ENCODE peak calls at places on chromosomes 12 and 14, in six cellular contexts. One of them, this sample, is unnamed.

GRCh38 chr14:92659765-92660561 is 88.5 kb downstream of the LGMN start:
- DNase-seq in HL-60: no peak
- DNase-seq in adrenal gland: no peak
- DNase-seq in gastrocnemius medialis: peak
- DNase-seq in effector memory CD4-positive, alpha-beta T cell: no peak
- DNase-seq in foreskin fibroblast: peak
- DNase-seq in this sample: no peak

GRCh38 chr12:87756111-87756510 is 273.1 kb downstream of the C12orf50 start:
- DNase-seq in HL-60: no peak
- DNase-seq in adrenal gland: no peak
- DNase-seq in gastrocnemius medialis: no peak
- DNase-seq in effector memory CD4-positive, alpha-beta T cell: no peak
- DNase-seq in foreskin fibroblast: peak
- DNase-seq in this sample: no peak

GRCh38 chr14:69963966-69964365 is 84.8 kb downstream of the SMOC1 start:
- DNase-seq in HL-60: no peak
- DNase-seq in adrenal gland: no peak
- DNase-seq in gastrocnemius medialis: no peak
- DNase-seq in effector memory CD4-positive, alpha-beta T cell: no peak
- DNase-seq in foreskin fibroblast: no peak
- DNase-seq in this sample: no peak

GRCh38 chr12:96198970-96199369 is 4.8 kb downstream of the ELK3 start:
- DNase-seq in HL-60: no peak
- DNase-seq in adrenal gland: no peak
- DNase-seq in gastrocnemius medialis: no peak
- DNase-seq in effector memory CD4-positive, alpha-beta T cell: no peak
- DNase-seq in foreskin fibroblast: peak
- DNase-seq in this sample: no peak

GRCh38 chr14:74963178-74963704 is 7.8 kb upstream of the PGF start:
- DNase-seq in HL-60: no peak
- DNase-seq in adrenal gland: no peak
- DNase-seq in gastrocnemius medialis: no peak
- DNase-seq in effector memory CD4-positive, alpha-beta T cell: no peak
- DNase-seq in foreskin fibroblast: no peak
- DNase-seq in this sample: no peak

GRCh38 chr14:77989441-77989891 is 180.7 kb upstream of the NRXN3 start:
- DNase-seq in HL-60: no peak
- DNase-seq in adrenal gland: no peak
- DNase-seq in gastrocnemius medialis: no peak
- DNase-seq in effector memory CD4-positive, alpha-beta T cell: no peak
- DNase-seq in foreskin fibroblast: no peak
- DNase-seq in this sample: no peak

GRCh38 chr12:25877446-25877845 is 81.0 kb upstream of the RASSF8 start:
- DNase-seq in HL-60: no peak
- DNase-seq in adrenal gland: no peak
- DNase-seq in gastrocnemius medialis: no peak
- DNase-seq in effector memory CD4-positive, alpha-beta T cell: no peak
- DNase-seq in foreskin fibroblast: peak
- DNase-seq in this sample: no peak

GRCh38 chr12:54394281-54394719 is 9.8 kb upstream of the ZNF385A start:
- DNase-seq in HL-60: no peak
- DNase-seq in adrenal gland: peak
- DNase-seq in gastrocnemius medialis: no peak
- DNase-seq in effector memory CD4-positive, alpha-beta T cell: no peak
- DNase-seq in foreskin fibroblast: peak
- DNase-seq in this sample: peak

GRCh38 chr12:14416658-14417057 is 51.2 kb downstream of the ATF7IP start:
- DNase-seq in HL-60: no peak
- DNase-seq in adrenal gland: no peak
- DNase-seq in gastrocnemius medialis: no peak
- DNase-seq in effector memory CD4-positive, alpha-beta T cell: peak
- DNase-seq in foreskin fibroblast: peak
- DNase-seq in this sample: no peak

GRCh38 chr12:13167226-13167625 is 29.3 kb upstream of the EMP1 start:
- DNase-seq in HL-60: no peak
- DNase-seq in adrenal gland: no peak
- DNase-seq in gastrocnemius medialis: no peak
- DNase-seq in effector memory CD4-positive, alpha-beta T cell: no peak
- DNase-seq in foreskin fibroblast: no peak
- DNase-seq in this sample: no peak

GRCh38 chr12:26135571-26135970 is 10.7 kb upstream of the BHLHE41 start:
- DNase-seq in HL-60: no peak
- DNase-seq in adrenal gland: no peak
- DNase-seq in gastrocnemius medialis: no peak
- DNase-seq in effector memory CD4-positive, alpha-beta T cell: no peak
- DNase-seq in foreskin fibroblast: no peak
- DNase-seq in this sample: no peak

GRCh38 chr12:123773375-123773774 is 11.3 kb downstream of the DNAH10 start:
- DNase-seq in HL-60: no peak
- DNase-seq in adrenal gland: no peak
- DNase-seq in gastrocnemius medialis: no peak
- DNase-seq in effector memory CD4-positive, alpha-beta T cell: no peak
- DNase-seq in foreskin fibroblast: no peak
- DNase-seq in this sample: no peak

GRCh38 chr14:24607635-24608492 is 1.6 kb downstream of the GZMH start:
- DNase-seq in HL-60: no peak
- DNase-seq in adrenal gland: no peak
- DNase-seq in gastrocnemius medialis: no peak
- DNase-seq in effector memory CD4-positive, alpha-beta T cell: no peak
- DNase-seq in foreskin fibroblast: no peak
- DNase-seq in this sample: no peak

GRCh38 chr14:50425816-50426215 is 29.1 kb upstream of the CDKL1 start:
- DNase-seq in HL-60: peak
- DNase-seq in adrenal gland: no peak
- DNase-seq in gastrocnemius medialis: no peak
- DNase-seq in effector memory CD4-positive, alpha-beta T cell: no peak
- DNase-seq in foreskin fibroblast: peak
- DNase-seq in this sample: no peak

GRCh38 chr14:61891251-61891650 is 129.0 kb downstream of the SNAPC1 start:
- DNase-seq in HL-60: no peak
- DNase-seq in adrenal gland: no peak
- DNase-seq in gastrocnemius medialis: no peak
- DNase-seq in effector memory CD4-positive, alpha-beta T cell: no peak
- DNase-seq in foreskin fibroblast: peak
- DNase-seq in this sample: no peak

GRCh38 chr14:88866305-88866704 is 41.9 kb downstream of the TTC8 start:
- DNase-seq in HL-60: no peak
- DNase-seq in adrenal gland: no peak
- DNase-seq in gastrocnemius medialis: no peak
- DNase-seq in effector memory CD4-positive, alpha-beta T cell: no peak
- DNase-seq in foreskin fibroblast: no peak
- DNase-seq in this sample: no peak

GRCh38 chr12:49057888-49058287 is 2.7 kb downstream of the KMT2D start:
- DNase-seq in HL-60: no peak
- DNase-seq in adrenal gland: no peak
- DNase-seq in gastrocnemius medialis: no peak
- DNase-seq in effector memory CD4-positive, alpha-beta T cell: no peak
- DNase-seq in foreskin fibroblast: peak
- DNase-seq in this sample: no peak

GRCh38 chr12:95701275-95701674 is 89.3 kb downstream of the NTN4 start:
- DNase-seq in HL-60: no peak
- DNase-seq in adrenal gland: no peak
- DNase-seq in gastrocnemius medialis: no peak
- DNase-seq in effector memory CD4-positive, alpha-beta T cell: no peak
- DNase-seq in foreskin fibroblast: peak
- DNase-seq in this sample: no peak

GRCh38 chr14:53528114-53528513 is 375.0 kb upstream of the DDHD1 start:
- DNase-seq in HL-60: no peak
- DNase-seq in adrenal gland: no peak
- DNase-seq in gastrocnemius medialis: no peak
- DNase-seq in effector memory CD4-positive, alpha-beta T cell: no peak
- DNase-seq in foreskin fibroblast: peak
- DNase-seq in this sample: no peak

GRCh38 chr12:41661141-41661540 is 473.0 kb downstream of the PDZRN4 start:
- DNase-seq in HL-60: no peak
- DNase-seq in adrenal gland: no peak
- DNase-seq in gastrocnemius medialis: no peak
- DNase-seq in effector memory CD4-positive, alpha-beta T cell: no peak
- DNase-seq in foreskin fibroblast: no peak
- DNase-seq in this sample: no peak

GRCh38 chr12:41653386-41654110 is 465.4 kb downstream of the PDZRN4 start:
- DNase-seq in HL-60: peak
- DNase-seq in adrenal gland: no peak
- DNase-seq in gastrocnemius medialis: no peak
- DNase-seq in effector memory CD4-positive, alpha-beta T cell: no peak
- DNase-seq in foreskin fibroblast: no peak
- DNase-seq in this sample: no peak

GRCh38 chr12:41656454-41656853 is 468.3 kb downstream of the PDZRN4 start:
- DNase-seq in HL-60: no peak
- DNase-seq in adrenal gland: no peak
- DNase-seq in gastrocnemius medialis: no peak
- DNase-seq in effector memory CD4-positive, alpha-beta T cell: no peak
- DNase-seq in foreskin fibroblast: no peak
- DNase-seq in this sample: no peak
- H3K4me3 ChIP-seq in HL-60: no peak
- H3K4me3 ChIP-seq in adrenal gland: no peak
- H3K4me3 ChIP-seq in gastrocnemius medialis: no peak
- H3K4me3 ChIP-seq in effector memory CD4-positive, alpha-beta T cell: no peak
- H3K4me3 ChIP-seq in foreskin fibroblast: no peak
- H3K4me3 ChIP-seq in this sample: no peak

GRCh38 chr14:95254356-95254755 is 65.4 kb downstream of the CLMN start:
- DNase-seq in HL-60: no peak
- DNase-seq in adrenal gland: no peak
- DNase-seq in gastrocnemius medialis: no peak
- DNase-seq in effector memory CD4-positive, alpha-beta T cell: no peak
- DNase-seq in foreskin fibroblast: no peak
- DNase-seq in this sample: no peak

GRCh38 chr14:95256011-95256775 is 63.5 kb downstream of the CLMN start:
- DNase-seq in HL-60: no peak
- DNase-seq in adrenal gland: no peak
- DNase-seq in gastrocnemius medialis: no peak
- DNase-seq in effector memory CD4-positive, alpha-beta T cell: no peak
- DNase-seq in foreskin fibroblast: no peak
- DNase-seq in this sample: no peak

GRCh38 chr14:95255013-95255412 is 64.7 kb downstream of the CLMN start:
- DNase-seq in HL-60: no peak
- DNase-seq in adrenal gland: no peak
- DNase-seq in gastrocnemius medialis: no peak
- DNase-seq in effector memory CD4-positive, alpha-beta T cell: no peak
- DNase-seq in foreskin fibroblast: no peak
- DNase-seq in this sample: no peak

GRCh38 chr14:95256776-95257060 is 63.0 kb downstream of the CLMN start:
- DNase-seq in HL-60: no peak
- DNase-seq in adrenal gland: no peak
- DNase-seq in gastrocnemius medialis: no peak
- DNase-seq in effector memory CD4-positive, alpha-beta T cell: no peak
- DNase-seq in foreskin fibroblast: no peak
- DNase-seq in this sample: no peak

DNA sequence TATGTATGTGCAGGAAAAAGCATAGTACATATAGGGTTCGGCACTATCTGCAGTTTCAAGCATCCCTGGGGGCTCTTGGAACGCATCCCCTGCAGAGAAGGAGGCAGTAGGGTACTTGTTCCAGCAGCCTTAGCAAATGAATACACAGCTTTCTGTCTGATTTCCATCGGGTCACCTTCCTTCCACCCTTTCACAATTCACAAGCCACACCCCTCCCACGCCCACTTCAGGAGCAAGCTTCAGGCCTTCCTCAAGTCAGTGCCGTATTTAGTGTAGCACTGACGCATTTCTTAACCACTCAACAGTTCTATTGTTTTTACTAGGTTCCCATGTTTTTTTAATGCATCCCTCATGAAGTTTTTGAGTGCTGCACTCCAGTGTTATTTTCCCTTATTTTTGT is 64.2 kb downstream of the CLMN start:
- DNase-seq in HL-60: peak
- DNase-seq in adrenal gland: no peak
- DNase-seq in gastrocnemius medialis: no peak
- DNase-seq in effector memory CD4-positive, alpha-beta T cell: no peak
- DNase-seq in foreskin fibroblast: peak
- DNase-seq in this sample: peak
- H3K4me3 ChIP-seq in HL-60: no peak
- H3K4me3 ChIP-seq in adrenal gland: no peak
- H3K4me3 ChIP-seq in gastrocnemius medialis: no peak
- H3K4me3 ChIP-seq in effector memory CD4-positive, alpha-beta T cell: no peak
- H3K4me3 ChIP-seq in foreskin fibroblast: no peak
- H3K4me3 ChIP-seq in this sample: no peak

GRCh38 chr12:6430990-6431353 is 13.8 kb upstream of the CD27 start:
- DNase-seq in HL-60: no peak
- DNase-seq in adrenal gland: no peak
- DNase-seq in gastrocnemius medialis: no peak
- DNase-seq in effector memory CD4-positive, alpha-beta T cell: no peak
- DNase-seq in foreskin fibroblast: no peak
- DNase-seq in this sample: peak
- H3K4me3 ChIP-seq in HL-60: no peak
- H3K4me3 ChIP-seq in adrenal gland: no peak
- H3K4me3 ChIP-seq in gastrocnemius medialis: no peak
- H3K4me3 ChIP-seq in effector memory CD4-positive, alpha-beta T cell: no peak
- H3K4me3 ChIP-seq in foreskin fibroblast: no peak
- H3K4me3 ChIP-seq in this sample: no peak

GRCh38 chr14:90553298-90553920 is 156.6 kb downstream of the CALM1 start:
- DNase-seq in HL-60: no peak
- DNase-seq in adrenal gland: no peak
- DNase-seq in gastrocnemius medialis: no peak
- DNase-seq in effector memory CD4-positive, alpha-beta T cell: no peak
- DNase-seq in foreskin fibroblast: no peak
- DNase-seq in this sample: no peak

GRCh38 chr14:90555126-90556049 is 158.6 kb downstream of the CALM1 start:
- DNase-seq in HL-60: no peak
- DNase-seq in adrenal gland: no peak
- DNase-seq in gastrocnemius medialis: no peak
- DNase-seq in effector memory CD4-positive, alpha-beta T cell: no peak
- DNase-seq in foreskin fibroblast: no peak
- DNase-seq in this sample: no peak

GRCh38 chr14:90553921-90554336 is 157.1 kb downstream of the CALM1 start:
- DNase-seq in HL-60: no peak
- DNase-seq in adrenal gland: no peak
- DNase-seq in gastrocnemius medialis: no peak
- DNase-seq in effector memory CD4-positive, alpha-beta T cell: no peak
- DNase-seq in foreskin fibroblast: no peak
- DNase-seq in this sample: no peak

GRCh38 chr14:90552465-90553297 is 155.9 kb downstream of the CALM1 start:
- DNase-seq in HL-60: no peak
- DNase-seq in adrenal gland: no peak
- DNase-seq in gastrocnemius medialis: no peak
- DNase-seq in effector memory CD4-positive, alpha-beta T cell: no peak
- DNase-seq in foreskin fibroblast: no peak
- DNase-seq in this sample: no peak

GRCh38 chr14:90554341-90554740 is 157.5 kb downstream of the CALM1 start:
- DNase-seq in HL-60: no peak
- DNase-seq in adrenal gland: no peak
- DNase-seq in gastrocnemius medialis: no peak
- DNase-seq in effector memory CD4-positive, alpha-beta T cell: no peak
- DNase-seq in foreskin fibroblast: no peak
- DNase-seq in this sample: peak
- H3K4me3 ChIP-seq in HL-60: no peak
- H3K4me3 ChIP-seq in adrenal gland: no peak
- H3K4me3 ChIP-seq in gastrocnemius medialis: no peak
- H3K4me3 ChIP-seq in effector memory CD4-positive, alpha-beta T cell: no peak
- H3K4me3 ChIP-seq in foreskin fibroblast: no peak
- H3K4me3 ChIP-seq in this sample: no peak

GRCh38 chr14:68807148-68807600 is 14.3 kb upstream of the ZFP36L1 start:
- DNase-seq in HL-60: no peak
- DNase-seq in adrenal gland: no peak
- DNase-seq in gastrocnemius medialis: no peak
- DNase-seq in effector memory CD4-positive, alpha-beta T cell: no peak
- DNase-seq in foreskin fibroblast: peak
- DNase-seq in this sample: peak
- H3K4me3 ChIP-seq in HL-60: no peak
- H3K4me3 ChIP-seq in adrenal gland: no peak
- H3K4me3 ChIP-seq in gastrocnemius medialis: no peak
- H3K4me3 ChIP-seq in effector memory CD4-positive, alpha-beta T cell: no peak
- H3K4me3 ChIP-seq in foreskin fibroblast: no peak
- H3K4me3 ChIP-seq in this sample: no peak

GRCh38 chr14:93954516-93954830 is 21.9 kb downstream of the ASB2 start:
- DNase-seq in HL-60: no peak
- DNase-seq in adrenal gland: no peak
- DNase-seq in gastrocnemius medialis: no peak
- DNase-seq in effector memory CD4-positive, alpha-beta T cell: no peak
- DNase-seq in foreskin fibroblast: no peak
- DNase-seq in this sample: no peak
- H3K4me3 ChIP-seq in HL-60: no peak
- H3K4me3 ChIP-seq in adrenal gland: no peak
- H3K4me3 ChIP-seq in gastrocnemius medialis: no peak
- H3K4me3 ChIP-seq in effector memory CD4-positive, alpha-beta T cell: peak
- H3K4me3 ChIP-seq in foreskin fibroblast: no peak
- H3K4me3 ChIP-seq in this sample: peak